ENCODE peak calls at places on chromosomes 16 and 17, in seven cellular contexts. I is thoracic aorta, X is DND-41, U is esophagus squamous epithelium, A is psoas muscle, R is A549, P is H9. J is an unnamed sample.

GRCh38 chr16:9007177-9007794 is 43.6 kb upstream of the USP7 start:
- DNase-seq in I (no peak), X (no peak), U (no peak), A (no peak), R (no peak), P (no peak), J (no peak)

GRCh38 chr17:19384723-19385391 is 2.1 kb downstream of the MFAP4 start:
- DNase-seq in I (no peak), X (peak; percentile 81), U (no peak), A (peak; percentile 93), R (no peak), P (no peak), J (no peak)

GRCh38 chr17:75152971-75153853 is 1.1 kb downstream of the JPT1 start:
- DNase-seq in I (no peak), X (peak; percentile 53), U (no peak), A (peak; percentile 46), R (peak; percentile 70), P (peak; percentile 64), J (no peak)

GRCh38 chr16:84348386-84348785 is 20.0 kb upstream of the ATP2C2 start:
- DNase-seq in I (no peak), X (no peak), U (no peak), A (no peak), R (no peak), P (no peak), J (no peak)

GRCh38 chr17:34979650-34980352 is 511 bp upstream of the LIG3 start:
- DNase-seq in I (no peak), X (no peak), U (no peak), A (no peak), R (no peak), P (no peak), J (no peak)

GRCh38 chr17:11598274-11599221 is at the start of gene DNAH9:
- DNase-seq in I (peak; percentile 55), X (no peak), U (peak; percentile 37), A (peak; percentile 94), R (peak; percentile 62), P (peak; percentile 99), J (no peak)

GRCh38 chr17:29140631-29141483 is 39.3 kb downstream of the MYO18A start:
- DNase-seq in I (no peak), X (peak; percentile 82), U (no peak), A (no peak), R (no peak), P (no peak), J (peak; percentile 69)

GRCh38 chr17:40093580-40094201 is 6.7 kb downstream of the NR1D1 start:
- DNase-seq in I (no peak), X (no peak), U (no peak), A (peak; percentile 89), R (no peak), P (no peak), J (no peak)

GRCh38 chr16:1723450-1724147 is 17.6 kb downstream of the MAPK8IP3 start:
- DNase-seq in I (no peak), X (peak; percentile 38), U (no peak), A (no peak), R (peak; percentile 40), P (no peak), J (peak; percentile 17)

GRCh38 chr16:15643453-15644305 is 725 bp upstream of the MARF1 start:
- DNase-seq in I (no peak), X (peak; percentile 55), U (no peak), A (no peak), R (peak; percentile 61), P (no peak), J (peak; percentile 12)

GRCh38 chr16:86718118-86718517 is 139.8 kb downstream of the FOXL1 start:
- DNase-seq in I (no peak), X (no peak), U (no peak), A (no peak), R (no peak), P (peak; percentile 41), J (no peak)

GRCh38 chr16:3756113-3756512 is 38.8 kb upstream of the TRAP1 start:
- DNase-seq in I (no peak), X (no peak), U (no peak), A (no peak), R (no peak), P (no peak), J (no peak)

GRCh38 chr17:77163001-77163400 is 22.2 kb downstream of the SEC14L1 start:
- DNase-seq in I (no peak), X (no peak), U (no peak), A (no peak), R (no peak), P (no peak), J (no peak)

GRCh38 chr16:48623304-48624016 is 13.5 kb upstream of the N4BP1 start:
- DNase-seq in I (peak; percentile 33), X (peak; percentile 82), U (no peak), A (peak; percentile 89), R (peak; percentile 85), P (peak; percentile 87), J (peak; percentile 64)

GRCh38 chr17:18991531-18992315 is 12.8 kb downstream of the FAM83G start:
- DNase-seq in I (no peak), X (no peak), U (no peak), A (no peak), R (no peak), P (no peak), J (no peak)

GRCh38 chr16:87074635-87075318 is 242.4 kb downstream of the C16orf95 start:
- DNase-seq in I (no peak), X (no peak), U (no peak), A (no peak), R (no peak), P (no peak), J (no peak)

GRCh38 chr17:15446036-15446435 is 21.4 kb downstream of the CDRT4 start:
- DNase-seq in I (no peak), X (no peak), U (no peak), A (no peak), R (no peak), P (peak; percentile 80), J (no peak)
- TF ChIP-seq CTCF in I (no peak), X (peak; percentile 24), U (no peak), A (no peak), R (peak; percentile 15), P (peak; percentile 76), J (no peak)

GRCh38 chr17:68731465-68731864 is 130.3 kb upstream of the FAM20A start:
- DNase-seq in I (no peak), X (no peak), U (no peak), A (no peak), R (no peak), P (no peak), J (no peak)

GRCh38 chr17:68732301-68732749 is 131.2 kb upstream of the FAM20A start:
- DNase-seq in I (no peak), X (no peak), U (no peak), A (no peak), R (no peak), P (peak; percentile 77), J (no peak)

GRCh38 chr17:68734202-68734825 is 133.1 kb upstream of the FAM20A start:
- DNase-seq in I (no peak), X (no peak), U (no peak), A (no peak), R (no peak), P (no peak), J (no peak)

GRCh38 chr17:68734911-68735310 is 133.7 kb upstream of the FAM20A start:
- DNase-seq in I (no peak), X (no peak), U (no peak), A (no peak), R (no peak), P (no peak), J (no peak)

GRCh38 chr17:68733241-68734176 is 132.3 kb upstream of the FAM20A start:
- DNase-seq in I (no peak), X (no peak), U (no peak), A (no peak), R (no peak), P (peak; percentile 70), J (no peak)
- H3K9me3 ChIP-seq in I (no peaks in the 10 kb centered on the region), X (peaks cover 7% of the 10 kb centered on the region), U (no peaks in the 10 kb centered on the region), A (no peaks in the 10 kb centered on the region), R (peaks cover 2% of the 10 kb centered on the region), P (no peaks in the 10 kb centered on the region), J (no peaks in the 10 kb centered on the region)

GRCh38 chr16:78274771-78275170 is 175.3 kb downstream of the WWOX start:
- DNase-seq in I (no peak), X (no peak), U (no peak), A (no peak), R (no peak), P (no peak), J (no peak)

GRCh38 chr16:78277374-78277773 is 177.9 kb downstream of the WWOX start:
- DNase-seq in I (no peak), X (no peak), U (no peak), A (no peak), R (no peak), P (peak; percentile 32), J (no peak)

GRCh38 chr16:78281115-78281514 is 181.7 kb downstream of the WWOX start:
- DNase-seq in I (no peak), X (no peak), U (no peak), A (no peak), R (no peak), P (no peak), J (no peak)

GRCh38 chr16:78275420-78275819 is 176.0 kb downstream of the WWOX start:
- DNase-seq in I (no peak), X (no peak), U (no peak), A (no peak), R (no peak), P (peak; percentile 60), J (no peak)

DNA sequence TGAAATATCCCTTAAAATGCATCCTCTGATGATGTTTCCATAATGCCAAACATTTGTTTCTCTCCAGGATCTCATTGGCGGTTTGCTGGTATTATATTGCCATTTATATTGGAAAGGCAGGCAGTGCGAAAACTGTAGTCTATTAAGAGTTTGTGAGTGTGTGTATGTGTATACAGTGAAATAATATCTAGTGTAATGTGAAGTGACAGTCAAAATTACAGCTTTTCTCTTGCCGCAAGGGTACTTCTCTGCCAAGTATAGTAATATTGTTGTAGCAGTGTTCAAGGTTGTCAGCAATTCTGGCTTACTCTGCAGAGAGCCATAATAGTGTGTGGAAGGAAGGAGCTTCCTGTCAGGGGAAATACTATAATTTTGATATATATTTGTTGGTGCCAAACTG is 178.6 kb downstream of the WWOX start:
- DNase-seq in I (no peak), X (no peak), U (no peak), A (no peak), R (no peak), P (no peak), J (no peak)
- H3K27ac ChIP-seq in I (no peak overlapping the region), X (no peak overlapping the region), U (no peak overlapping the region), A (no peak overlapping the region), R (no peak overlapping the region), P (no peak overlapping the region), J (no peak overlapping the region)

DNA sequence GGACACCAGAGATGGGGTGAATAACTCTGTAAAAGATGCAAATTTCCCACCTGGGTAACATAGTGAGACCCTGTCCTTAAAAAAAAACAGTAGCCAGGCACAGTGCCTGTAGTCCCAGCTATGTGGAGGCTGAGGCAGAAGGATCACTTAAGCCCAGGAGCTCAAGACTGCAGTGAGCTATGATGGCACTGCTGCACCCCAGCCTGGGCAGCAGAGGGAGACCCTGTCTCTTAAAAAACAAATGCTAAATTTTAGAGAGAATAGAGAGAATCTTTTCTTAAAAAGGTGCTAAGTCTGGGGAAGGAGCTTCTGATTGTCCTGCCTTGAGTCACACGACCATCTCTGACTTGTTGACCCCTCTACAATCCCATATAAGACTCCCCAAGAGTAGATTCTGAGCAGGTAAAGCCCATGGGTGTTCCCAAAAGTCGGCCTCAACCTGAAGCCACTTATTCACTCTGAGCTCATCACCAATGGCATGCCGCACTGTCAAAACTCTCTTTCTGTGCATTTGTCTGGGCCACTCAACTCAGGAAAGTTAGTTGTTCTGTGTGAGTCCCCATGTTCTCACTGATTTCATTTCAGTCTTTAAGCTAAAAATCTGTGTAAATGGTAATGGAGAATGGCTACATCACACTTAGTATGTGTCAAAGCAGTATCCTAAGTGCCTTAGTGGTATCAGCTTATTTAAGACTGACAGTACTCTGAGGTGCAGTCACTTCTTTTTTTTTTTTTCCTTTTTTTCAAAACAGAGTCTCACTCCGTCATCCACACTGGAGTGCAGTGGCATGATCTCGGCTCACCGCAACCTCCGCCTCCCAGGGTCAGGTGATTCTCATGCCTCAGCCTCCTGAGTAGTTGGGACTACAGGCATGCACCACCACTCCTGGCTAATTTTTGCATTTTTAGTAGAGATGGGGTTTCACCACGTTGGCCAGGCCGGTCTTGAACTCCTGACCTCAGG is 41.6 kb downstream of the PRKCB start:
- DNase-seq in I (no peak), X (no peak), U (no peak), A (no peak), R (no peak), P (peak; percentile 31), J (no peak)
- TF ChIP-seq CTCF in I (no peak), X (peak; percentile 54), U (no peak), A (no peak), R (no peak), P (peak; percentile 52), J (peak; percentile 41)

J was measured in CD4-positive, alpha-beta T cell.